ENCODE peak calls at places on chromosome 19, in eight cellular contexts. T, R, E, U, D, N, P and A are unnamed samples.

GRCh38 chr19:56538761-56539263 is at the start of gene ZFP28:
- DNase-seq in E (peak; percentile 87), P (no peak), U (no peak), R (no peak), T (no peak), D (peak; percentile 72), N (no peak), A (peak; percentile 78)

GRCh38 chr19:47226426-47227346 is 4.3 kb downstream of the BBC3 start:
- DNase-seq in P (peak; percentile 80), N (no peak), D (peak; percentile 73), U (peak; percentile 88), R (peak; percentile 38), T (no peak), E (peak; percentile 87), A (peak; percentile 33)

GRCh38 chr19:43640424-43640757 is 741 bp upstream of the CADM4 start:
- DNase-seq in E (no peak), T (no peak), N (no peak), R (no peak), P (no peak), U (no peak), D (no peak), A (no peak)

GRCh38 chr19:48728882-48729645 is 9.5 kb upstream of the MAMSTR start:
- DNase-seq in D (no peak), P (no peak), N (no peak), U (no peak), R (no peak), E (no peak), T (no peak), A (no peak)

GRCh38 chr19:17240855-17241399 is 4.8 kb downstream of the NR2F6 start:
- DNase-seq in E (no peak), U (no peak), T (no peak), N (no peak), D (no peak), R (no peak), P (no peak), A (no peak)

GRCh38 chr19:30158067-30158892 is 213.9 kb upstream of the ZNF536 start:
- DNase-seq in R (no peak), E (no peak), N (no peak), D (no peak), U (no peak), T (no peak), P (no peak), A (no peak)

GRCh38 chr19:51277112-51277511 is 26.2 kb downstream of the SIGLECL1 start:
- DNase-seq in U (no peak), R (no peak), P (no peak), N (no peak), E (no peak), T (no peak), D (no peak), A (no peak)

GRCh38 chr19:45885556-45886426 is at the start of gene IRF2BP1:
- DNase-seq in E (peak; percentile 94), U (peak; percentile 96), R (peak; percentile 90), T (peak; percentile 83), D (peak; percentile 79), N (peak; percentile 73), P (peak; percentile 95), A (peak; percentile 86)

GRCh38 chr19:55262359-55262758 is 3.5 kb upstream of the PPP6R1 start:
- DNase-seq in U (no peak), E (no peak), D (no peak), P (no peak), T (no peak), N (no peak), R (no peak), A (no peak)

GRCh38 chr19:4376991-4377781 is 23.2 kb downstream of the SH3GL1 start:
- DNase-seq in T (no peak), N (no peak), D (peak; percentile 51), R (no peak), U (no peak), P (peak; percentile 72), E (no peak), A (no peak)

GRCh38 chr19:47512183-47512947 is 2.5 kb downstream of the NAPA start:
- DNase-seq in R (no peak), E (no peak), T (no peak), N (no peak), D (no peak), P (peak; percentile 83), U (peak; percentile 73), A (no peak)

GRCh38 chr19:10800488-10800887 is 35.5 kb downstream of the TMED1 start:
- DNase-seq in U (peak; percentile 82), N (no peak), D (no peak), E (peak; percentile 62), T (no peak), R (no peak), P (no peak), A (no peak)

GRCh38 chr19:15285896-15286591 is 46.3 kb downstream of the BRD4 start:
- DNase-seq in R (no peak), D (no peak), E (no peak), U (no peak), N (no peak), P (no peak), T (no peak), A (no peak)

GRCh38 chr19:53991224-53992113 is at the start of gene CACNG6:
- DNase-seq in U (no peak), P (peak; percentile 39), D (peak; percentile 53), T (no peak), E (peak; percentile 46), R (no peak), N (no peak), A (no peak)

GRCh38 chr19:46825731-46826055 is 25.0 kb downstream of the AP2S1 start:
- DNase-seq in D (no peak), U (no peak), P (no peak), E (no peak), R (no peak), T (no peak), N (no peak), A (no peak)

GRCh38 chr19:48492925-48493717 is 18.5 kb downstream of the LMTK3 start:
- DNase-seq in P (peak; percentile 98), N (peak; percentile 68), R (peak; percentile 74), D (peak; percentile 75), E (peak; percentile 97), U (peak; percentile 99), T (peak; percentile 99), A (peak; percentile 85)

GRCh38 chr19:51417107-51417806 is at the start of gene SIGLEC10:
- DNase-seq in P (peak; percentile 37), T (no peak), R (no peak), U (peak; percentile 52), N (peak; percentile 35), D (no peak), E (peak; percentile 42), A (no peak)

GRCh38 chr19:49890349-49891311 is 6.1 kb downstream of the IL4I1 start:
- DNase-seq in U (peak; percentile 62), R (peak; percentile 70), T (no peak), E (no peak), P (peak; percentile 57), D (peak; percentile 20), N (peak; percentile 46), A (no peak)

GRCh38 chr19:23002690-23003422 is at the start of gene ZNF728:
- DNase-seq in R (no peak), U (peak; percentile 41), P (no peak), N (no peak), D (no peak), E (peak; percentile 92), T (no peak), A (peak; percentile 39)

GRCh38 chr19:16325671-16326400 is 1.2 kb downstream of the KLF2 start:
- DNase-seq in U (no peak), R (peak; percentile 57), N (no peak), E (peak; percentile 63), D (peak; percentile 33), P (no peak), T (no peak), A (no peak)

GRCh38 chr19:2537544-2537943 is 61.6 kb downstream of the GADD45B start:
- DNase-seq in E (no peak), R (no peak), U (no peak), N (no peak), T (no peak), P (no peak), D (no peak), A (no peak)

GRCh38 chr19:43639507-43640423 is at the start of gene CADM4:
- DNase-seq in T (no peak), R (peak; percentile 42), P (peak; percentile 43), D (no peak), N (no peak), U (peak; percentile 29), E (no peak), A (peak; percentile 37)

GRCh38 chr19:39178296-39179006 is 18.3 kb upstream of the NCCRP1 start:
- DNase-seq in T (no peak), U (no peak), N (no peak), E (no peak), R (no peak), P (no peak), D (no peak), A (no peak)

GRCh38 chr19:33374406-33374703 is 846 bp downstream of the CEBPG start:
- DNase-seq in N (no peak), R (no peak), D (no peak), U (no peak), P (no peak), T (no peak), E (no peak), A (peak; percentile 15)

GRCh38 chr19:29001006-29001921 is 211.7 kb downstream of the UQCRFS1 start:
- DNase-seq in E (no peak), T (no peak), N (no peak), U (no peak), D (no peak), R (no peak), P (no peak), A (no peak)

GRCh38 chr19:15702590-15702930 is 25.3 kb upstream of the OR10H2 start:
- DNase-seq in P (peak; percentile 64), U (peak; percentile 79), E (peak; percentile 81), R (peak; percentile 20), D (no peak), N (no peak), T (no peak), A (peak; percentile 0)

GRCh38 chr19:34189199-34189916 is 17.1 kb downstream of the LSM14A start:
- DNase-seq in D (no peak), R (no peak), N (no peak), T (no peak), E (no peak), U (no peak), P (no peak), A (no peak)

GRCh38 chr19:7176792-7177191 is 107.3 kb downstream of the ZNF557 start:
- DNase-seq in N (no peak), E (no peak), T (no peak), D (no peak), P (no peak), U (no peak), R (no peak), A (no peak)

GRCh38 chr19:47518139-47518538 is 3.3 kb upstream of the NAPA start:
- DNase-seq in T (no peak), N (peak; percentile 43), R (peak; percentile 50), E (no peak), P (no peak), U (no peak), D (no peak), A (no peak)

GRCh38 chr19:58568731-58569130 is 4.4 kb downstream of the MZF1 start:
- DNase-seq in D (no peak), T (no peak), E (no peak), P (no peak), N (no peak), R (no peak), U (no peak), A (no peak)

GRCh38 chr19:6048348-6048747 is 62.0 kb downstream of the RFX2 start:
- DNase-seq in T (no peak), E (no peak), P (no peak), R (no peak), D (no peak), U (no peak), N (no peak), A (no peak)

GRCh38 chr19:6216236-6216995 is 63.4 kb downstream of the MLLT1 start:
- DNase-seq in U (no peak), N (no peak), E (no peak), D (no peak), P (no peak), T (no peak), R (no peak), A (no peak)

GRCh38 chr19:46579286-46579944 is 21.7 kb upstream of the CALM3 start:
- DNase-seq in R (no peak), U (no peak), N (peak; percentile 34), T (no peak), P (no peak), E (no peak), D (peak; percentile 26), A (peak; percentile 4)

GRCh38 chr19:13031917-13032623 is 36.8 kb downstream of the NFIX start:
- DNase-seq in N (no peak), R (no peak), D (no peak), U (no peak), P (no peak), E (no peak), T (no peak), A (peak; percentile 75)